ENCODE peak calls at places on chromosomes 6 and 20, in five cellular contexts. Q is stimulated activated naive CD4-positive, alpha-beta T cell; E is nephron progenitor cell; C is lung; R is neural progenitor cell. P is an unnamed sample.

GRCh38 chr6:74715362-74716068 is 490.3 kb downstream of the COL12A1 start:
- DNase-seq in C (no peak), R (no peak), E (no peak), Q (no peak), P (no peak)

GRCh38 chr6:24721461-24722215 is 2.7 kb upstream of the C6orf62 start:
- DNase-seq in E (no peak), R (no peak), C (no peak), Q (no peak), P (no peak)

GRCh38 chr6:129598244-129599187 is 111.5 kb downstream of the ARHGAP18 start:
- DNase-seq in C (no peak), E (peak), R (peak), Q (peak), P (no peak)

GRCh38 chr6:90256698-90257485 is 39.8 kb downstream of the BACH2 start:
- DNase-seq in E (no peak), C (no peak), R (no peak), Q (peak), P (no peak)

GRCh38 chr6:39843305-39844020 is 51.3 kb downstream of the DAAM2 start:
- DNase-seq in R (no peak), E (no peak), Q (no peak), C (no peak), P (no peak)

GRCh38 chr6:30060982-30061765 is at the start of gene POLR1H:
- DNase-seq in E (peak), C (peak), Q (peak), R (peak), P (peak)

GRCh38 chr6:41538556-41539182 is 7.5 kb upstream of the FOXP4 start:
- DNase-seq in R (no peak), E (no peak), Q (no peak), C (no peak), P (no peak)

GRCh38 chr6:110769923-110770322 is 45.3 kb downstream of the CDK19 start:
- DNase-seq in C (no peak), R (no peak), E (no peak), Q (no peak), P (no peak)

GRCh38 chr6:167543602-167544506 is 219.0 kb downstream of the TTLL2 start:
- DNase-seq in C (no peak), R (no peak), E (no peak), Q (no peak), P (no peak)

GRCh38 chr20:22499475-22500174 is 84.7 kb downstream of the FOXA2 start:
- DNase-seq in Q (no peak), E (no peak), C (no peak), R (no peak), P (no peak)

GRCh38 chr6:118656822-118657451 is 5.5 kb upstream of the CEP85L start:
- DNase-seq in E (no peak), R (no peak), C (no peak), Q (peak), P (no peak)

GRCh38 chr6:13915566-13916229 is 9.1 kb upstream of the RNF182 start:
- DNase-seq in R (peak), E (no peak), Q (no peak), C (no peak), P (no peak)

GRCh38 chr6:26520840-26521484 is 17.2 kb upstream of the HMGN4 start:
- DNase-seq in R (peak), C (peak), Q (peak), E (peak), P (peak)

GRCh38 chr6:23349521-23350147 is 776.4 kb upstream of the NRSN1 start:
- DNase-seq in C (no peak), R (no peak), E (no peak), Q (no peak), P (no peak)

GRCh38 chr6:123811378-123811777 is 7.7 kb downstream of the NKAIN2 start:
- DNase-seq in R (no peak), C (no peak), E (no peak), Q (no peak), P (no peak)

GRCh38 chr6:105319331-105319730 is 83.6 kb downstream of the PREP start:
- DNase-seq in C (no peak), Q (no peak), R (no peak), E (no peak), P (no peak)

GRCh38 chr20:36181934-36182603 is 27.5 kb downstream of the EPB41L1 start:
- DNase-seq in Q (no peak), E (no peak), C (no peak), R (no peak), P (no peak)

P was measured in cardiac septum.